ENCODE peak calls at places on chromosome 12, in four cellular contexts. C is PC-3, F is T-helper 1 cell, S is ascending aorta. H is an unnamed sample.

GRCh38 chr12:109304485-109304884 is 4.6 kb downstream of the FOXN4 start:
- DNase-seq in C (no peak), S (no peak), F (no peak), H (no peak)

GRCh38 chr12:113899844-113900471 is 66.2 kb downstream of the RBM19 start:
- DNase-seq in F (no peak), C (no peak), S (no peak), H (no peak)

GRCh38 chr12:45654002-45654401 is 75.5 kb upstream of the ARID2 start:
- DNase-seq in S (no peak), F (no peak), C (no peak), H (no peak)

GRCh38 chr12:77584860-77585259 is 245.8 kb upstream of the NAV3 start:
- DNase-seq in C (no peak), F (no peak), S (no peak), H (no peak)

GRCh38 chr12:71786840-71787239 is 32.2 kb downstream of the RAB21 start:
- DNase-seq in C (no peak), S (no peak), F (no peak), H (no peak)

GRCh38 chr12:92696240-92696639 is 6.5 kb upstream of the PLEKHG7 start:
- DNase-seq in S (no peak), C (no peak), F (no peak), H (peak; percentile 66)

GRCh38 chr12:1760566-1761382 is 59.6 kb upstream of the LRTM2 start:
- DNase-seq in S (no peak), F (no peak), C (no peak), H (peak; percentile 60)

GRCh38 chr12:127260531-127260930 is 1006.4 kb upstream of the TMEM132C start:
- DNase-seq in F (no peak), C (no peak), S (no peak), H (no peak)

H was measured in choroid plexus epithelial cell.